ENCODE peak calls at places on chromosomes 5 and 9, in six cellular contexts. U, N, W, P, Z and G are unnamed samples.

GRCh38 chr5:163585206-163585605 is 79.8 kb downstream of the MAT2B start:
- DNase-seq in U (peak), Z (no peak), N (peak), W (no peak), P (peak), G (no peak)

GRCh38 chr9:128124873-128125574 is 2.5 kb downstream of the PTGES2 start:
- DNase-seq in Z (peak), W (no peak), U (peak), P (peak), N (no peak), G (no peak)

GRCh38 chr5:151528996-151529395 is 62.1 kb downstream of the FAT2 start:
- DNase-seq in N (no peak), Z (no peak), W (no peak), U (no peak), P (no peak), G (no peak)

GRCh38 chr5:40796487-40796889 is 1.7 kb downstream of the PRKAA1 start:
- DNase-seq in P (no peak), N (peak), U (peak), W (no peak), Z (peak), G (no peak)

GRCh38 chr5:149325166-149325735 is 20.0 kb upstream of the GRPEL2 start:
- DNase-seq in Z (peak), N (no peak), W (no peak), P (no peak), U (no peak), G (no peak)

GRCh38 chr5:166899343-166899742 is 1392.1 kb upstream of the WWC1 start:
- DNase-seq in P (no peak), N (no peak), W (no peak), Z (no peak), U (no peak), G (no peak)

GRCh38 chr5:109876941-109877669 is 187.4 kb downstream of the MAN2A1 start:
- DNase-seq in U (peak), N (no peak), P (peak), W (no peak), Z (no peak), G (no peak)

GRCh38 chr9:117771162-117771561 is 67.0 kb downstream of the TLR4 start:
- DNase-seq in U (no peak), Z (no peak), P (no peak), W (no peak), N (no peak), G (no peak)

GRCh38 chr5:174045470-174046025 is at the start of gene NSG2:
- DNase-seq in N (peak), U (peak), P (peak), W (no peak), Z (peak), G (peak)

GRCh38 chr5:87127956-87128687 is 139.6 kb upstream of the RASA1 start:
- DNase-seq in N (no peak), W (no peak), Z (no peak), U (peak), P (peak), G (no peak)

GRCh38 chr5:114146398-114146797 is 215.5 kb upstream of the KCNN2 start:
- DNase-seq in P (no peak), Z (no peak), U (no peak), W (no peak), N (no peak), G (no peak)

GRCh38 chr9:116154334-116154975 is 864 bp downstream of the PAPPA start:
- DNase-seq in Z (no peak), W (no peak), U (no peak), N (no peak), P (no peak), G (no peak)

GRCh38 chr5:141508808-141509611 is 20.1 kb downstream of the PCDHGC5 start:
- DNase-seq in P (peak), U (peak), Z (peak), W (no peak), N (peak), G (no peak)

GRCh38 chr5:77379558-77380061 is 112.5 kb downstream of the WDR41 start:
- DNase-seq in N (no peak), W (no peak), Z (no peak), U (no peak), P (no peak), G (no peak)

GRCh38 chr9:137298401-137298982 is 3.6 kb downstream of the NRARP start:
- DNase-seq in U (no peak), N (no peak), Z (peak), W (no peak), P (no peak), G (no peak)

GRCh38 chr5:100898504-100899346 is 4.4 kb downstream of the ST8SIA4 start:
- DNase-seq in U (no peak), Z (no peak), P (no peak), W (no peak), N (no peak), G (no peak)

GRCh38 chr5:82298668-82299067 is 20.5 kb upstream of the RPS23 start:
- DNase-seq in W (no peak), N (no peak), U (no peak), P (no peak), Z (no peak), G (no peak)